ENCODE peak calls at places on chromosomes 13 and 19, in eight cellular contexts. Y is thoracic aorta, L is bronchial epithelial cell, S is small intestine, C is GM23338, Z is psoas muscle, H is BJ, O is brain microvascular endothelial cell. W is an unnamed sample.

GRCh38 chr13:98775844-98776598 is 23.5 kb upstream of the SLC15A1 start:
- DNase-seq in C (no peak), L (peak; percentile 88), Y (no peak), O (peak; percentile 90), Z (no peak), S (peak; percentile 98), H (no peak), W (no peak)

GRCh38 chr13:48975101-48975925 is at the start of gene FNDC3A:
- DNase-seq in Z (peak; percentile 89), Y (no peak), H (no peak), O (peak; percentile 48), C (peak; percentile 89), S (peak; percentile 60), L (peak; percentile 54), W (peak; percentile 74)

GRCh38 chr13:28059214-28059613 is 41.2 kb downstream of the FLT3 start:
- DNase-seq in L (peak; percentile 36), S (peak; percentile 39), C (peak; percentile 83), H (no peak), Y (no peak), O (peak; percentile 7), Z (no peak), W (peak; percentile 36)

GRCh38 chr19:32652893-32653625 is 21.9 kb downstream of the ANKRD27 start:
- DNase-seq in S (peak; percentile 76), Y (no peak), H (no peak), Z (peak; percentile 72), C (no peak), L (no peak), O (peak; percentile 57), W (no peak)

GRCh38 chr19:38434549-38435051 is 1.1 kb downstream of the RYR1 start:
- DNase-seq in S (no peak), O (no peak), H (no peak), Y (no peak), L (no peak), Z (peak; percentile 95), C (peak; percentile 96), W (no peak)

GRCh38 chr19:45152504-45153338 is 8.1 kb downstream of the NKPD1 start:
- DNase-seq in Y (no peak), Z (peak; percentile 67), C (peak; percentile 87), L (no peak), H (no peak), S (peak; percentile 42), O (no peak), W (no peak)

GRCh38 chr13:37598572-37598971 is at the start of gene POSTN:
- DNase-seq in H (no peak), Y (no peak), Z (no peak), L (no peak), S (no peak), O (peak; percentile 29), C (no peak), W (no peak)

GRCh38 chr19:5585461-5586299 is 17.9 kb upstream of the TINCR start:
- DNase-seq in S (no peak), H (no peak), Y (no peak), C (peak; percentile 88), O (peak; percentile 16), Z (peak; percentile 68), L (peak; percentile 51), W (peak; percentile 86)

GRCh38 chr19:6048348-6048747 is 62.0 kb downstream of the RFX2 start:
- DNase-seq in S (no peak), Z (no peak), H (no peak), L (no peak), Y (no peak), O (no peak), C (no peak), W (no peak)

GRCh38 chr19:35395762-35396199 is 24.9 kb downstream of the GPR42 start:
- DNase-seq in O (no peak), H (no peak), C (no peak), Z (no peak), S (peak; percentile 43), L (no peak), Y (no peak), W (no peak)

GRCh38 chr13:111338841-111339240 is 18.4 kb downstream of the TEX29 start:
- DNase-seq in Y (no peak), C (no peak), L (no peak), O (no peak), H (no peak), S (no peak), Z (no peak), W (no peak)

GRCh38 chr19:33438016-33438671 is 64.6 kb downstream of the CEBPG start:
- DNase-seq in C (no peak), Z (peak; percentile 71), S (peak; percentile 70), H (no peak), Y (no peak), L (no peak), O (no peak), W (no peak)

GRCh38 chr19:34325181-34325580 is 39.8 kb upstream of the GPI start:
- DNase-seq in C (no peak), O (no peak), Y (no peak), L (no peak), H (no peak), S (no peak), Z (no peak), W (no peak)

GRCh38 chr13:80712026-80712425 is 371.1 kb upstream of the SPRY2 start:
- DNase-seq in C (no peak), L (peak; percentile 50), S (no peak), H (no peak), Z (no peak), O (no peak), Y (no peak), W (no peak)

GRCh38 chr13:42355841-42356575 is 84.1 kb downstream of the AKAP11 start:
- DNase-seq in H (no peak), Y (no peak), L (no peak), Z (no peak), C (no peak), O (no peak), S (no peak), W (no peak)

GRCh38 chr19:41159861-41160260 is 33.2 kb upstream of the CYP2S1 start:
- DNase-seq in S (peak; percentile 69), H (no peak), Y (no peak), C (no peak), L (no peak), O (no peak), Z (no peak), W (no peak)

GRCh38 chr19:4414144-4414799 is 11.8 kb downstream of the CHAF1A start:
- DNase-seq in Z (no peak), S (peak; percentile 33), O (no peak), L (peak; percentile 41), C (no peak), H (no peak), Y (no peak), W (no peak)

GRCh38 chr13:38921081-38921480 is 69.5 kb downstream of the STOML3 start:
- DNase-seq in C (no peak), O (no peak), H (no peak), Y (no peak), Z (no peak), L (peak; percentile 83), S (no peak), W (no peak)
- H3K4me3 ChIP-seq in C (no peak overlapping the region), O (no peak overlapping the region), H (no peak overlapping the region), Y (no peak overlapping the region), Z (no peak overlapping the region), L (no peak overlapping the region), S (no peak overlapping the region), W (no peak overlapping the region)

DNA sequence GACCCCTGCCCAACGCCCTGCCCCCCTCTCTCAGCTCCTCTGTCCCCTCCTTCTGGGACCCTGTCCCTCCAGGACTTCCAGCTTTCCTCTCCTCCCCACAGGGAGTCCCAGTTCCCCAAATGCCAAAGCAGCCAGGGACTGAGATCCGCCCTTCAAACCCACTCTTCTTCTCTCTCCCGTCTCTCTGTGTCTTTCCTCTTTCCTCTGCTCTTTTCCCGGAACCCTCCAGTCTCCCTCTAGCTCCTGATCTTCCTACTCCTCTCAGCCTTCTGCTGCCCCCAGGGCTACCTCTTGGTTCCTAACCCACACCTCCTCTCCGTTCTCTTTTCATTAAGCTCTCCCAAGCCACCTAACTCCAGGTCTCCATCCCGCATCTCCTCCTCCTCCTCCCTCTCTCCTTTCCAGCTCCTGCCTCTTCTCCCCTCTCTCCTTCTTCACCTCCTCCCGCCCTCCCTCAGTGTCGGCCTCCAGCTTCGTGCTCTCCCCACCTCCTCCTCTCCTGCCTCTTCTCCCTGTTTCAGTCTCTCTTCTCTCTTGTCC is at the start of gene CA11:
- DNase-seq in H (no peak), O (no peak), Z (no peak), L (no peak), Y (no peak), C (peak; percentile 68), S (peak; percentile 23), W (no peak)
- H3K4me3 ChIP-seq in H (peak within 1 kb of the TSS; percentile 47), O (peak within 1 kb of the TSS; percentile 52), Z (peak within 1 kb of the TSS; percentile 71), L (peak within 1 kb of the TSS; percentile 47), Y (peak within 1 kb of the TSS; percentile 84), C (peak within 1 kb of the TSS; percentile 75), S (peak within 1 kb of the TSS; percentile 54), W (peak within 1 kb of the TSS; percentile 58)

GRCh38 chr19:43636121-43636683 is 3.4 kb downstream of the CADM4 start:
- DNase-seq in S (no peak), H (no peak), O (no peak), L (no peak), Y (no peak), C (peak; percentile 90), Z (no peak), W (no peak)

GRCh38 chr19:43634877-43635560 is 4.6 kb downstream of the CADM4 start:
- DNase-seq in O (peak; percentile 3), Z (no peak), H (no peak), Y (no peak), C (peak; percentile 77), S (no peak), L (no peak), W (no peak)

GRCh38 chr19:43634068-43634467 is 5.6 kb downstream of the CADM4 start:
- DNase-seq in O (no peak), L (peak; percentile 52), Y (no peak), H (no peak), S (no peak), C (no peak), Z (no peak), W (no peak)

GRCh38 chr19:43633520-43633919 is 6.1 kb downstream of the CADM4 start:
- DNase-seq in Y (no peak), C (no peak), S (no peak), H (no peak), Z (no peak), O (no peak), L (no peak), W (no peak)

GRCh38 chr19:43634516-43634876 is 5.2 kb downstream of the CADM4 start:
- DNase-seq in L (no peak), H (no peak), C (peak; percentile 83), O (no peak), Z (no peak), S (no peak), Y (no peak), W (no peak)
- H3K4me3 ChIP-seq in L (no peak overlapping the region), H (no peak overlapping the region), C (peak overlapping the region; percentile 83), O (no peak overlapping the region), Z (no peak overlapping the region), S (no peak overlapping the region), Y (no peak overlapping the region), W (no peak overlapping the region)

DNA sequence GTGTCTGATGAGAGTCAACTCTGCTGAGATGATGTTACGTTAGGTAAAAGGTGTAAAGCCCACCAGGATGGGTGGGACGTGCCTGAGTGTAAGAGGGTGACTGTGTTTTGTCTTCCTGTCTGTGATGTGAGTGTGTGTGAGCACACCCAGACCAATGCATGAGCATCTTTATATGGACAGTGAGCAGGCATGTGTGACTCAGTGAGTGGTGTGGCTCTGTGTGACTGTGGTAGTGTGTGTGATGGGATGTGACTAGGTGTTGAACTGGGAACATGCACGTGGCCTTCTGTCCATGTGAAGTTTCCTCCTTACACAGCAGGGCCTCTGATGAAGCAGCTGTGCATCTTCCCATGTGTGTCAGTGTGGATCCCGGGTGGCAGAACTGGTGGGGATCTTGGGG is 17.8 kb upstream of the LGALS16 start:
- DNase-seq in S (no peak), Y (no peak), H (no peak), C (no peak), Z (no peak), L (no peak), O (no peak), W (no peak)
- H3K4me3 ChIP-seq in S (no peak overlapping the region), Y (no peak overlapping the region), H (no peak overlapping the region), C (no peak overlapping the region), Z (no peak overlapping the region), L (no peak overlapping the region), O (no peak overlapping the region), W (no peak overlapping the region)

W was measured in Jurkat, Clone E6-1.